ENCODE peak calls at places on chromosomes 2 and 18, in six cellular contexts. R is Peyer's patch, J is body of pancreas, N is transverse colon, C is uterus, D is ovary. T is an unnamed sample. For H3K4me1, the result is how much of the 10 kb centered on the place peaks cover.

GRCh38 chr2:127324635-127325034 is 30.7 kb upstream of the ERCC3 start:
- DNase-seq in R (no peak), J (peak), N (no peak), C (no peak), D (no peak), T (no peak)

GRCh38 chr18:59416818-59417217 is 57.8 kb upstream of the LMAN1 start:
- DNase-seq in R (no peak), J (no peak), N (no peak), C (no peak), D (no peak), T (no peak)

GRCh38 chr18:35203001-35203553 is 37.8 kb upstream of the ZNF397 start:
- DNase-seq in R (no peak), J (no peak), N (no peak), C (no peak), D (no peak), T (no peak)

GRCh38 chr2:119422521-119422920 is 9.1 kb upstream of the TMEM37 start:
- DNase-seq in R (no peak), J (no peak), N (no peak), C (no peak), D (no peak), T (no peak)

GRCh38 chr2:215530191-215530968 is 94.5 kb upstream of the FN1 start:
- DNase-seq in R (no peak), J (no peak), N (no peak), C (no peak), D (no peak), T (no peak)

GRCh38 chr18:79779700-79780190 is 18.0 kb upstream of the KCNG2 start:
- DNase-seq in R (no peak), J (no peak), N (no peak), C (no peak), D (no peak), T (no peak)

GRCh38 chr2:109206569-109207145 is 77.7 kb downstream of the SH3RF3 start:
- DNase-seq in R (no peak), J (no peak), N (no peak), C (no peak), D (no peak), T (no peak)

GRCh38 chr2:229129738-229130371 is 141.2 kb downstream of the PID1 start:
- DNase-seq in R (no peak), J (no peak), N (peak), C (no peak), D (peak), T (peak)

GRCh38 chr2:45765847-45766254 is 114.4 kb downstream of the PRKCE start:
- DNase-seq in R (no peak), J (peak), N (peak), C (no peak), D (no peak), T (peak)

GRCh38 chr2:96523659-96524481 is 12.7 kb upstream of the ARID5A start:
- DNase-seq in R (no peak), J (no peak), N (no peak), C (peak), D (no peak), T (no peak)

GRCh38 chr2:235537186-235537585 is 43.3 kb downstream of the AGAP1 start:
- DNase-seq in R (no peak), J (no peak), N (peak), C (no peak), D (no peak), T (no peak)

GRCh38 chr2:197240018-197240712 is 70.4 kb downstream of the ANKRD44 start:
- DNase-seq in R (no peak), J (no peak), N (no peak), C (no peak), D (no peak), T (no peak)

GRCh38 chr2:217204358-217204757 is 344.5 kb upstream of the TNP1 start:
- DNase-seq in R (no peak), J (no peak), N (no peak), C (no peak), D (no peak), T (no peak)

GRCh38 chr18:47150824-47151366 is 595 bp upstream of the HDHD2 start:
- DNase-seq in R (no peak), J (peak), N (peak), C (no peak), D (no peak), T (no peak)

GRCh38 chr2:64130333-64130732 is 13.9 kb downstream of the PELI1 start:
- DNase-seq in R (no peak), J (no peak), N (no peak), C (no peak), D (no peak), T (no peak)
- H3K4me1 ChIP-seq in R (under half), J (under half), N (under half), C (under half), D (under half), T (under half)

GRCh38 chr2:191907545-191907944 is 60.7 kb upstream of the CAVIN2 start:
- DNase-seq in R (no peak), J (no peak), N (no peak), C (no peak), D (no peak), T (no peak)
- TF ChIP-seq POLR2A in R (no peak), J (no peak), N (no peak), C (no peak), D (no peak), T (no peak)

GRCh38 chr2:160376576-160376975 is 117.0 kb downstream of the RBMS1 start:
- DNase-seq in R (no peak), J (no peak), N (no peak), C (no peak), D (no peak), T (no peak)
- H3K4me1 ChIP-seq in R (half or more), J (under half), N (half or more), C (half or more), D (under half), T (half or more)

GRCh38 chr18:28112056-28112470 is 64.9 kb downstream of the CDH2 start:
- DNase-seq in R (no peak), J (no peak), N (no peak), C (no peak), D (no peak), T (no peak)
- TF ChIP-seq POLR2A in R (no peak), J (no peak), N (no peak), C (no peak), D (no peak), T (no peak)

GRCh38 chr2:227411990-227412350 is 24.2 kb upstream of the SCYGR1 start:
- DNase-seq in R (no peak), J (no peak), N (no peak), C (no peak), D (no peak), T (no peak)
- H3K4me1 ChIP-seq in R (under half), J (under half), N (under half), C (under half), D (under half), T (under half)